ENCODE peak calls at places on chromosomes 6 and 20, in five cellular contexts. V is H1, W is GM12878, H is NT2/D1, M is HepG2. X is an unnamed sample.

GRCh38 chr20:40931348-40932044 is 97.1 kb upstream of the TOP1 start:
- DNase-seq in V (no peak), W (no peak), H (no peak), M (no peak), X (no peak)

GRCh38 chr6:152775441-152775840 is 24.8 kb downstream of the VIP start:
- DNase-seq in V (no peak), W (no peak), H (no peak), M (no peak), X (no peak)

GRCh38 chr20:8389381-8390368 is 257.6 kb downstream of the PLCB1 start:
- DNase-seq in V (no peak), W (no peak), H (peak), M (peak), X (peak)

GRCh38 chr20:51888186-51888790 is 86.0 kb upstream of the SALL4 start:
- DNase-seq in V (no peak), W (no peak), H (no peak), M (no peak), X (no peak)

GRCh38 chr6:117477988-117478852 is 4.3 kb upstream of the DCBLD1 start:
- DNase-seq in V (no peak), W (no peak), H (no peak), M (peak), X (no peak)

GRCh38 chr6:167703781-167704180 is 122.9 kb upstream of the AFDN start:
- DNase-seq in V (no peak), W (no peak), H (no peak), M (no peak), X (peak)

GRCh38 chr20:63626424-63627128 is at the start of gene GMEB2:
- DNase-seq in V (no peak), W (no peak), H (no peak), M (peak), X (peak)

GRCh38 chr20:17925300-17925939 is 43.2 kb downstream of the SNX5 start:
- DNase-seq in V (no peak), W (no peak), H (no peak), M (no peak), X (no peak)

GRCh38 chr20:47603260-47603659 is 101.6 kb downstream of the NCOA3 start:
- DNase-seq in V (no peak), W (no peak), H (no peak), M (no peak), X (no peak)

GRCh38 chr20:5843054-5843731 is 93.0 kb downstream of the SHLD1 start:
- DNase-seq in V (no peak), W (peak), H (no peak), M (no peak), X (no peak)

GRCh38 chr20:10217517-10218410 is 866 bp upstream of the SNAP25 start:
- DNase-seq in V (no peak), W (no peak), H (no peak), M (no peak), X (peak)

GRCh38 chr20:51513545-51513944 is 29.0 kb downstream of the NFATC2 start:
- DNase-seq in V (no peak), W (no peak), H (no peak), M (no peak), X (no peak)

GRCh38 chr6:149318581-149319286 is 1.2 kb downstream of the TAB2 start:
- DNase-seq in V (no peak), W (no peak), H (no peak), M (peak), X (no peak)

GRCh38 chr6:53921639-53922038 is 126.8 kb downstream of the LRRC1 start:
- DNase-seq in V (no peak), W (no peak), H (no peak), M (no peak), X (no peak)

GRCh38 chr6:24882835-24883555 is 52.8 kb downstream of the RIPOR2 start:
- DNase-seq in V (no peak), W (no peak), H (no peak), M (no peak), X (no peak)

GRCh38 chr20:10982692-10983091 is 308.9 kb upstream of the JAG1 start:
- DNase-seq in V (peak), W (no peak), H (peak), M (peak), X (no peak)

GRCh38 chr6:102387351-102388033 is 994.0 kb downstream of the GRIK2 start:
- DNase-seq in V (no peak), W (no peak), H (no peak), M (no peak), X (no peak)

GRCh38 chr6:11251553-11252358 is 19.3 kb upstream of the NEDD9 start:
- DNase-seq in V (no peak), W (no peak), H (no peak), M (peak), X (no peak)

GRCh38 chr6:33116417-33116816 is 40.6 kb downstream of the HLA-DPB1 start:
- DNase-seq in V (peak), W (no peak), H (no peak), M (no peak), X (no peak)

GRCh38 chr6:139983555-139984276 is 609.3 kb upstream of the CITED2 start:
- DNase-seq in V (no peak), W (no peak), H (no peak), M (no peak), X (no peak)

GRCh38 chr20:16955971-16956370 is 207.8 kb downstream of the OTOR start:
- DNase-seq in V (no peak), W (no peak), H (no peak), M (no peak), X (no peak)

GRCh38 chr6:31948306-31948705 is 2.4 kb downstream of the CFB start:
- DNase-seq in V (no peak), W (no peak), H (no peak), M (no peak), X (no peak)

GRCh38 chr6:5208039-5208438 is 52.7 kb downstream of the LYRM4 start:
- DNase-seq in V (no peak), W (no peak), H (no peak), M (no peak), X (no peak)

GRCh38 chr6:105179244-105180065 is at the start of gene POPDC3:
- DNase-seq in V (no peak), W (no peak), H (peak), M (no peak), X (peak)

GRCh38 chr20:56343861-56344381 is 14.9 kb upstream of the FAM210B start:
- DNase-seq in V (peak), W (no peak), H (peak), M (no peak), X (peak)

GRCh38 chr6:136822051-136822378 is 377 bp upstream of the PEX7 start:
- DNase-seq in V (no peak), W (no peak), H (no peak), M (no peak), X (peak)

GRCh38 chr6:170135041-170135440 is 155.8 kb downstream of the DLL1 start:
- DNase-seq in V (no peak), W (no peak), H (no peak), M (no peak), X (no peak)

GRCh38 chr20:15278041-15278440 is 940.6 kb upstream of the FLRT3 start:
- DNase-seq in V (no peak), W (no peak), H (no peak), M (no peak), X (no peak)

GRCh38 chr20:59268827-59269226 is 31.6 kb upstream of the EDN3 start:
- DNase-seq in V (peak), W (no peak), H (peak), M (no peak), X (no peak)

GRCh38 chr6:169172435-169172834 is 81.2 kb downstream of the THBS2 start:
- DNase-seq in V (no peak), W (no peak), H (no peak), M (no peak), X (no peak)

GRCh38 chr20:57654363-57654997 is 34.3 kb upstream of the ZBP1 start:
- DNase-seq in V (peak), W (no peak), H (peak), M (peak), X (peak)

GRCh38 chr6:8982659-8983058 is 547.3 kb upstream of the SLC35B3 start:
- DNase-seq in V (no peak), W (no peak), H (no peak), M (no peak), X (no peak)

GRCh38 chr6:170276369-170277057 is 14.4 kb downstream of the DLL1 start:
- DNase-seq in V (no peak), W (no peak), H (no peak), M (no peak), X (no peak)

GRCh38 chr20:44001667-44002596 is 87.3 kb downstream of the TOX2 start:
- DNase-seq in V (no peak), W (peak), H (no peak), M (no peak), X (no peak)

GRCh38 chr6:129709451-129709908 is 497 bp downstream of the ARHGAP18 start:
- DNase-seq in V (no peak), W (no peak), H (no peak), M (no peak), X (no peak)

GRCh38 chr6:167404385-167405049 is 79.6 kb downstream of the TTLL2 start:
- DNase-seq in V (no peak), W (no peak), H (no peak), M (no peak), X (no peak)

GRCh38 chr6:15879372-15880261 is 216.8 kb upstream of the DTNBP1 start:
- DNase-seq in V (no peak), W (no peak), H (no peak), M (no peak), X (no peak)

GRCh38 chr6:89895273-89895874 is 1.1 kb downstream of the GJA10 start:
- DNase-seq in V (no peak), W (no peak), H (peak), M (peak), X (peak)
- TF ChIP-seq SUZ12 in V (no peak), W (no peak), H (no peak), M (no peak), X (no peak)

GRCh38 chr20:32004963-32005362 is 5.3 kb upstream of the CCM2L start:
- DNase-seq in V (no peak), W (no peak), H (no peak), M (no peak), X (no peak)
- TF ChIP-seq SUZ12 in V (no peak), W (no peak), H (no peak), M (no peak), X (no peak)

GRCh38 chr6:91816335-91816734 is 1229.5 kb upstream of the MAP3K7 start:
- DNase-seq in V (no peak), W (no peak), H (no peak), M (no peak), X (no peak)
- TF ChIP-seq SUZ12 in V (no peak), W (no peak), H (no peak), M (no peak), X (no peak)

GRCh38 chr6:130949553-130949952 is 113.5 kb downstream of the EPB41L2 start:
- DNase-seq in V (no peak), W (no peak), H (no peak), M (no peak), X (no peak)
- TF ChIP-seq SUZ12 in V (no peak), W (no peak), H (no peak), M (no peak), X (no peak)

GRCh38 chr20:24779166-24779565 is 169.9 kb upstream of the CST7 start:
- DNase-seq in V (no peak), W (no peak), H (no peak), M (no peak), X (no peak)
- TF ChIP-seq SUZ12 in V (no peak), W (no peak), H (no peak), M (no peak), X (no peak)

GRCh38 chr6:37872385-37872768 is 52.9 kb downstream of the ZFAND3 start:
- DNase-seq in V (no peak), W (no peak), H (no peak), M (no peak), X (no peak)
- TF ChIP-seq SUZ12 in V (no peak), W (no peak), H (no peak), M (no peak), X (no peak)

DNA sequence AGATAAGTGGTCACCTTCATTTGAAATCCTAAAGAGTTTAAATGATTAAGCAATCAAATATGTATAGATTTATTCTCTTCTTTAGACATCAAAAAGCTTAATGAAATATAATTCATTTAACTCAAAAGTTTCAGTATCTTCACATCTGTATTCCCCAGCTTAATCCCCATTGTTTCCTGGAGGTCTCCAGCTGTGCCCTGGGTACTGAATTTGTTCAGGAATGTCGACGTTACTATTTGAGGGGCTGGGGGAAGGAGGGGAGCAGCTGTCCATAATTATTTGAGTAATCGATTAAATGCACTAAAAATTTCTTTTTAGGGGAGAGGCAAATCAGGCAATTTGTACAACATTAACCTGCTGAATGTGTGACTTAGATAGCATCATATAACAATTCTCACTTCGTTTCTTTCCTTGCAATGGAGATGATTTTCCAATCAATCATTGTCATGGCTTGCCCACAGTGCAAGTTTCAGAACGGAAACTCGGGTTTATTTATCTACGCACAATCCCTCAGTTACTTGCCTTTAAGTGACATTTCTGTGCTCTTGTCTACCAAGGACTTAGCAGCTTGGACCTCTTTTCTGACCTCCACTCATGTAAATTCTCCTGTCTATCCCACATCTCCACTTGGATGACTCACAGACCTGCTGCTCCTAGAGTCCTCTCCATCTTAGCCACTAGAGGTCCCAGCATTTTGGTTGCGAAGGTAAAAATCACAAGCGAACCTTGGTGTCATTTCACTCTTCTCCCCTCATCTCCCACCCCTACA is 3.9 kb downstream of the DOK5 start:
- DNase-seq in V (no peak), W (no peak), H (no peak), M (peak), X (peak)
- TF ChIP-seq SUZ12 in V (no peak), W (no peak), H (no peak), M (no peak), X (no peak)

GRCh38 chr6:89597372-89597771 is 41.2 kb downstream of the LYRM2 start:
- DNase-seq in V (no peak), W (no peak), H (no peak), M (no peak), X (no peak)
- TF ChIP-seq SUZ12 in V (no peak), W (no peak), H (no peak), M (no peak), X (no peak)

DNA sequence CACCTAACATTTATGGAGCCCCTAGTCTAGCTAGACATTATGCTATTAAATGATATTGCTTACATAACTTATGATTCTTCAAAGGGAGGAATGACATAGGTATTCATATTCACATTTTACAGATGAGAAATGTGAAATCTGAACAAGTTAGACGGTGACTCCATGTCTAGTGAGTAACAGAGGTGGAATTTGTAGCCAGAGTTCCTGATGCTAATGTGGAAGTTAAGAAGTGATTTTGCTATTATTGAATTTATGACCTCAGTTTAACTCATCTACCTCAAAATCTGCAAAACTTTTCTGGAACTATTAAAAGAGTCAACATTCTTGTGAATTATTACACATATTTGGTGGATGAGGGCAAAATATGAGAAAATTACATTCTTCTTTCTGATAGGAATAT is 347.6 kb upstream of the MMS22L start:
- DNase-seq in V (no peak), W (no peak), H (no peak), M (no peak), X (no peak)
- TF ChIP-seq SUZ12 in V (no peak), W (no peak), H (no peak), M (no peak), X (no peak)